ENCODE peak calls at places on chromosomes 3 and 15, in five cellular contexts. One of them, this sample, is unnamed. For H3K9me3 and H3K4me1, the result is how much of the 10 kb centered on the place peaks cover.

GRCh38 chr15:89101302-89102191 is 13.3 kb downstream of the ABHD2 start:
- DNase-seq in stomach: peak
- DNase-seq in thoracic aorta: peak
- DNase-seq in CD8-positive, alpha-beta T cell: no peak
- DNase-seq in kidney: peak
- DNase-seq in this sample: no peak

GRCh38 chr15:93171476-93171875 is 82.5 kb upstream of the RGMA start:
- DNase-seq in kidney: no peak
- DNase-seq in CD8-positive, alpha-beta T cell: no peak
- DNase-seq in stomach: no peak
- DNase-seq in thoracic aorta: no peak
- DNase-seq in this sample: no peak

GRCh38 chr15:26070095-26070532 is 207.0 kb upstream of the ATP10A start:
- DNase-seq in stomach: no peak
- DNase-seq in kidney: no peak
- DNase-seq in CD8-positive, alpha-beta T cell: no peak
- DNase-seq in thoracic aorta: no peak
- DNase-seq in this sample: no peak

GRCh38 chr15:73786518-73786917 is 33.4 kb upstream of the INSYN1 start:
- DNase-seq in thoracic aorta: no peak
- DNase-seq in CD8-positive, alpha-beta T cell: no peak
- DNase-seq in kidney: no peak
- DNase-seq in stomach: no peak
- DNase-seq in this sample: no peak

GRCh38 chr3:5294360-5294759 is 106.9 kb downstream of the EDEM1 start:
- DNase-seq in CD8-positive, alpha-beta T cell: no peak
- DNase-seq in kidney: no peak
- DNase-seq in stomach: no peak
- DNase-seq in thoracic aorta: no peak
- DNase-seq in this sample: no peak

GRCh38 chr15:50247819-50248650 is 17.5 kb downstream of the HDC start:
- DNase-seq in CD8-positive, alpha-beta T cell: peak
- DNase-seq in kidney: no peak
- DNase-seq in thoracic aorta: no peak
- DNase-seq in stomach: peak
- DNase-seq in this sample: peak

GRCh38 chr3:16595778-16596177 is 9.4 kb downstream of the DAZL start:
- DNase-seq in thoracic aorta: no peak
- DNase-seq in kidney: no peak
- DNase-seq in CD8-positive, alpha-beta T cell: no peak
- DNase-seq in stomach: no peak
- DNase-seq in this sample: no peak

GRCh38 chr3:114706591-114707224 is 412.9 kb downstream of the TIGIT start:
- DNase-seq in kidney: no peak
- DNase-seq in thoracic aorta: no peak
- DNase-seq in stomach: no peak
- DNase-seq in CD8-positive, alpha-beta T cell: no peak
- DNase-seq in this sample: peak

GRCh38 chr15:101489236-101489632 is 273 bp downstream of the PCSK6 start:
- DNase-seq in CD8-positive, alpha-beta T cell: no peak
- DNase-seq in thoracic aorta: no peak
- DNase-seq in kidney: no peak
- DNase-seq in stomach: peak
- DNase-seq in this sample: no peak

DNA sequence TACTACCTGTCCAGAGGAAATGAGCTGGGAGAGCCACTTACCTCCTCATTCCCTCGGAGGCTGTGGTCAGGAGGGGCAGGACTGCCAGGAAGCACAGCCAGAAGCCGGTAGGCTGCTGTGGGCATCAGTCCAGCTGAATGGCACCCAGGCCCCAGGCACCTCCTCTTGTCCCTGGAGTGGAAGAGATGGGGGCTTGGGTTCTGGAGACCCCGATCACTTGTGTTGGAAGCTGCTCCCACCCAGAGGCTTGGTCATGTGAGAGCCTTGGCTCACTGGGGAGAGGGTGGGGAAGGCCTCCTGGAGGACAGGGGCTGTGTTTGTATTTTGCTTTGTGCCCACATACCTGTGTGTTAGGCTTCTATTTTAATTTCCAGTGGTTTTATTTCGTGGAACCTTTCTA is 261.9 kb downstream of the GABRG3 start:
- DNase-seq in thoracic aorta: no peak
- DNase-seq in stomach: no peak
- DNase-seq in CD8-positive, alpha-beta T cell: no peak
- DNase-seq in kidney: no peak
- DNase-seq in this sample: no peak
- H3K9me3 ChIP-seq in thoracic aorta: under half
- H3K9me3 ChIP-seq in stomach: under half
- H3K9me3 ChIP-seq in CD8-positive, alpha-beta T cell: under half
- H3K9me3 ChIP-seq in kidney: under half
- H3K9me3 ChIP-seq in this sample: under half

DNA sequence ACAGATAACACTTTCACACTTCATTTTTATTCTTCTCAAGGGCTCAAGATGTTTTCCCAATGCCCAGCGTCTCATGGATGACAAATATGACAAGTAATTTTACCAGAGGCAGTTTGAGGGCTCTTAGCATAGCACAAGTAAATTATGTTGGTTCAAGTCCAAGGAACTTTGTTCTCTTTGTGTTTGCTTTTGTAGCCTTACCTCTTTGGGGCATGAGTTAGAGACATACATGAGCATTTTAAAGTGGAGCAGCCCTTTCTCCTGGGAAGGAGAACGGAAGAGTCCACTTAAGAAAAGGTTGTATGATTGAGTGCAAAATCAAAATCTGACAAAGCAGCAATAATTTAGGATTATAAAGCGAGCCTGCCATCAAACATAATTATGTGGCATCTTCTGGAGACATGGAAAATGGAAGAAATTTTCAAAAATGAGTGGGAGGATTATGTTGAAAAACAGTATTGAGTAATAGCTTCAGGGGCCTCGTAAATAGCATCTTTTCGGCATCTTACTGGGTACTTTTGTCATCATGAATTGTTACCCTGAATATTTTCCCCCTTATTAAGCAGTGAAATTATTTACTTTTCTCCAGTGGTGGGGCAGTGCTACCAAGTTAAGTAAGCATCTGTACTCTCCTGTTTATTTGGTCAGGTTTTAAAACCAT is 65.9 kb downstream of the PGPEP1L start:
- DNase-seq in thoracic aorta: no peak
- DNase-seq in CD8-positive, alpha-beta T cell: no peak
- DNase-seq in kidney: no peak
- DNase-seq in stomach: no peak
- DNase-seq in this sample: no peak
- H3K27ac ChIP-seq in thoracic aorta: no peak
- H3K27ac ChIP-seq in CD8-positive, alpha-beta T cell: no peak
- H3K27ac ChIP-seq in kidney: no peak
- H3K27ac ChIP-seq in stomach: no peak
- H3K27ac ChIP-seq in this sample: no peak

GRCh38 chr3:57161131-57161538 is 4.0 kb downstream of the IL17RD start:
- DNase-seq in CD8-positive, alpha-beta T cell: no peak
- DNase-seq in thoracic aorta: no peak
- DNase-seq in stomach: no peak
- DNase-seq in kidney: no peak
- DNase-seq in this sample: no peak
- H3K4me1 ChIP-seq in CD8-positive, alpha-beta T cell: under half
- H3K4me1 ChIP-seq in thoracic aorta: under half
- H3K4me1 ChIP-seq in stomach: under half
- H3K4me1 ChIP-seq in kidney: under half
- H3K4me1 ChIP-seq in this sample: under half

GRCh38 chr3:118942651-118943050 is 92.0 kb downstream of the IGSF11 start:
- DNase-seq in kidney: no peak
- DNase-seq in stomach: no peak
- DNase-seq in thoracic aorta: no peak
- DNase-seq in CD8-positive, alpha-beta T cell: no peak
- DNase-seq in this sample: peak

GRCh38 chr3:118938183-118938961 is 96.3 kb downstream of the IGSF11 start:
- DNase-seq in stomach: no peak
- DNase-seq in thoracic aorta: no peak
- DNase-seq in kidney: no peak
- DNase-seq in CD8-positive, alpha-beta T cell: no peak
- DNase-seq in this sample: no peak

GRCh38 chr3:118942195-118942594 is 92.5 kb downstream of the IGSF11 start:
- DNase-seq in CD8-positive, alpha-beta T cell: no peak
- DNase-seq in kidney: no peak
- DNase-seq in stomach: no peak
- DNase-seq in thoracic aorta: no peak
- DNase-seq in this sample: no peak

GRCh38 chr3:118943597-118943996 is 91.0 kb downstream of the IGSF11 start:
- DNase-seq in CD8-positive, alpha-beta T cell: no peak
- DNase-seq in kidney: no peak
- DNase-seq in thoracic aorta: no peak
- DNase-seq in stomach: no peak
- DNase-seq in this sample: no peak

DNA sequence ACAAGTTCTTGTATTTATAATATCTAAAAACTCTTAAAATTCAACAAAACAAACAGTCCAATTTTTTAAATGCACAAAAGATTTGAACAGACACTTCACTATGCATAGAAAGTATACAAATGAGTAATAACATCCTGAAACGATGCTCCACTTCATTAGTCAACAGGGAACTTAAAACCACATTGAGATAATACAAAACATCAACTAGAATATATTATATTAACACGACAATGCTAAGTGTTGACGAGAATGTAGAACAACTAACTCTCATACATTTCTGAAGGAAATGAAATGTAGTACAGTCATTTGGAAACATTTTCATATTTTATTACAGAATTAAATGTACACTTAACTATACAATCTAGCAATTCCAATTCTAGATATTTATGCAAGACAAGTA is 93.4 kb downstream of the IGSF11 start:
- DNase-seq in CD8-positive, alpha-beta T cell: no peak
- DNase-seq in kidney: no peak
- DNase-seq in thoracic aorta: no peak
- DNase-seq in stomach: no peak
- DNase-seq in this sample: no peak
- H3K9me3 ChIP-seq in CD8-positive, alpha-beta T cell: under half
- H3K9me3 ChIP-seq in kidney: under half
- H3K9me3 ChIP-seq in thoracic aorta: under half
- H3K9me3 ChIP-seq in stomach: under half
- H3K9me3 ChIP-seq in this sample: under half

GRCh38 chr3:25155696-25156471 is 272.2 kb upstream of the RARB start:
- DNase-seq in kidney: no peak
- DNase-seq in thoracic aorta: no peak
- DNase-seq in stomach: no peak
- DNase-seq in CD8-positive, alpha-beta T cell: no peak
- DNase-seq in this sample: no peak
- H3K27ac ChIP-seq in kidney: no peak
- H3K27ac ChIP-seq in thoracic aorta: peak
- H3K27ac ChIP-seq in stomach: no peak
- H3K27ac ChIP-seq in CD8-positive, alpha-beta T cell: no peak
- H3K27ac ChIP-seq in this sample: no peak

GRCh38 chr3:123635220-123635619 is 50.4 kb upstream of the HACD2 start:
- DNase-seq in thoracic aorta: no peak
- DNase-seq in stomach: no peak
- DNase-seq in kidney: no peak
- DNase-seq in CD8-positive, alpha-beta T cell: no peak
- DNase-seq in this sample: no peak
- H3K4me1 ChIP-seq in thoracic aorta: under half
- H3K4me1 ChIP-seq in stomach: under half
- H3K4me1 ChIP-seq in kidney: under half
- H3K4me1 ChIP-seq in CD8-positive, alpha-beta T cell: under half
- H3K4me1 ChIP-seq in this sample: under half

GRCh38 chr15:22240951-22241350 is 160.6 kb downstream of the OR4M2 start:
- DNase-seq in stomach: no peak
- DNase-seq in kidney: no peak
- DNase-seq in CD8-positive, alpha-beta T cell: no peak
- DNase-seq in thoracic aorta: no peak
- DNase-seq in this sample: no peak

GRCh38 chr15:22237891-22238275 is 157.6 kb downstream of the OR4M2 start:
- DNase-seq in kidney: no peak
- DNase-seq in CD8-positive, alpha-beta T cell: no peak
- DNase-seq in stomach: no peak
- DNase-seq in thoracic aorta: no peak
- DNase-seq in this sample: no peak

GRCh38 chr15:22239806-22240180 is 159.5 kb downstream of the OR4M2 start:
- DNase-seq in thoracic aorta: no peak
- DNase-seq in stomach: no peak
- DNase-seq in CD8-positive, alpha-beta T cell: no peak
- DNase-seq in kidney: no peak
- DNase-seq in this sample: no peak

GRCh38 chr15:22241451-22241850 is 161.1 kb downstream of the OR4M2 start:
- DNase-seq in stomach: no peak
- DNase-seq in thoracic aorta: no peak
- DNase-seq in kidney: no peak
- DNase-seq in CD8-positive, alpha-beta T cell: no peak
- DNase-seq in this sample: no peak

GRCh38 chr15:22240403-22240802 is 160.1 kb downstream of the OR4M2 start:
- DNase-seq in stomach: no peak
- DNase-seq in thoracic aorta: no peak
- DNase-seq in CD8-positive, alpha-beta T cell: no peak
- DNase-seq in kidney: no peak
- DNase-seq in this sample: no peak
- H3K9me3 ChIP-seq in stomach: under half
- H3K9me3 ChIP-seq in thoracic aorta: under half
- H3K9me3 ChIP-seq in CD8-positive, alpha-beta T cell: under half
- H3K9me3 ChIP-seq in kidney: under half
- H3K9me3 ChIP-seq in this sample: under half